ENCODE peak calls at places on chromosomes 11 and 22, in six cellular contexts. One of them, this sample, is unnamed.

GRCh38 chr11:82960000-82960778 is 58.7 kb downstream of the DDIAS start:
- DNase-seq in stromal cell of bone marrow: no peak
- DNase-seq in D721Med: no peak
- DNase-seq in Caki2: no peak
- DNase-seq in SK-N-SH: no peak
- DNase-seq in amygdala: no peak
- DNase-seq in this sample: no peak

GRCh38 chr11:61919841-61920631 is 2.7 kb upstream of the RAB3IL1 start:
- DNase-seq in stromal cell of bone marrow: no peak
- DNase-seq in D721Med: no peak
- DNase-seq in Caki2: peak
- DNase-seq in SK-N-SH: peak
- DNase-seq in amygdala: no peak
- DNase-seq in this sample: no peak

GRCh38 chr11:27619936-27620335 is 80.3 kb downstream of the BDNF start:
- DNase-seq in stromal cell of bone marrow: no peak
- DNase-seq in D721Med: no peak
- DNase-seq in Caki2: no peak
- DNase-seq in SK-N-SH: no peak
- DNase-seq in amygdala: no peak
- DNase-seq in this sample: no peak

GRCh38 chr22:27534720-27535125 is 266.8 kb downstream of the MN1 start:
- DNase-seq in stromal cell of bone marrow: peak
- DNase-seq in D721Med: no peak
- DNase-seq in Caki2: no peak
- DNase-seq in SK-N-SH: no peak
- DNase-seq in amygdala: no peak
- DNase-seq in this sample: no peak

GRCh38 chr11:92693146-92693545 is 276.3 kb upstream of the MTNR1B start:
- DNase-seq in stromal cell of bone marrow: no peak
- DNase-seq in D721Med: no peak
- DNase-seq in Caki2: no peak
- DNase-seq in SK-N-SH: no peak
- DNase-seq in amygdala: no peak
- DNase-seq in this sample: no peak

GRCh38 chr11:57567512-57568329 is at the start of gene UBE2L6:
- DNase-seq in stromal cell of bone marrow: no peak
- DNase-seq in D721Med: peak
- DNase-seq in Caki2: no peak
- DNase-seq in SK-N-SH: peak
- DNase-seq in amygdala: peak
- DNase-seq in this sample: no peak

GRCh38 chr11:6647282-6647679 is 8.3 kb downstream of the DCHS1 start:
- DNase-seq in stromal cell of bone marrow: no peak
- DNase-seq in D721Med: no peak
- DNase-seq in Caki2: no peak
- DNase-seq in SK-N-SH: peak
- DNase-seq in amygdala: no peak
- DNase-seq in this sample: no peak

GRCh38 chr22:50139843-50140415 is 30.6 kb upstream of the PANX2 start:
- DNase-seq in stromal cell of bone marrow: no peak
- DNase-seq in D721Med: no peak
- DNase-seq in Caki2: peak
- DNase-seq in SK-N-SH: no peak
- DNase-seq in amygdala: no peak
- DNase-seq in this sample: no peak

GRCh38 chr11:107567739-107568335 is 2.3 kb upstream of the ALKBH8 start:
- DNase-seq in stromal cell of bone marrow: no peak
- DNase-seq in D721Med: no peak
- DNase-seq in Caki2: no peak
- DNase-seq in SK-N-SH: peak
- DNase-seq in amygdala: no peak
- DNase-seq in this sample: no peak

GRCh38 chr11:128415539-128415938 is 171.8 kb downstream of the ETS1 start:
- DNase-seq in stromal cell of bone marrow: no peak
- DNase-seq in D721Med: no peak
- DNase-seq in Caki2: no peak
- DNase-seq in SK-N-SH: no peak
- DNase-seq in amygdala: no peak
- DNase-seq in this sample: no peak

GRCh38 chr11:124640660-124641059 is 18.0 kb downstream of the TBRG1 start:
- DNase-seq in stromal cell of bone marrow: no peak
- DNase-seq in D721Med: no peak
- DNase-seq in Caki2: no peak
- DNase-seq in SK-N-SH: no peak
- DNase-seq in amygdala: no peak
- DNase-seq in this sample: no peak

GRCh38 chr11:65279713-65280459 is 18.1 kb downstream of the POLA2 start:
- DNase-seq in stromal cell of bone marrow: peak
- DNase-seq in D721Med: no peak
- DNase-seq in Caki2: peak
- DNase-seq in SK-N-SH: no peak
- DNase-seq in amygdala: no peak
- DNase-seq in this sample: peak

GRCh38 chr11:68010058-68011041 is at the start of gene ALDH3B1:
- DNase-seq in stromal cell of bone marrow: peak
- DNase-seq in D721Med: no peak
- DNase-seq in Caki2: peak
- DNase-seq in SK-N-SH: peak
- DNase-seq in amygdala: peak
- DNase-seq in this sample: peak